ENCODE peak calls at places on chromosome 13, in six cellular contexts. F, P, D, X, S and L are unnamed samples.

GRCh38 chr13:33761744-33762143 is 56.2 kb upstream of the RFC3 start:
- DNase-seq in X (no peak), P (no peak), D (peak), S (no peak), F (no peak), L (no peak)

GRCh38 chr13:35855531-35856019 is 275.6 kb downstream of the DCLK1 start:
- DNase-seq in X (no peak), F (no peak), S (no peak), D (no peak), P (no peak), L (no peak)

GRCh38 chr13:97367427-97367826 is 66.5 kb upstream of the RAP2A start:
- DNase-seq in X (peak), F (no peak), D (no peak), P (peak), S (peak), L (no peak)

GRCh38 chr13:113273856-113274590 is 23.0 kb upstream of the LAMP1 start:
- DNase-seq in X (no peak), D (no peak), F (no peak), S (peak), P (peak), L (peak)

GRCh38 chr13:28046981-28047380 is 53.4 kb downstream of the FLT3 start:
- DNase-seq in P (peak), X (no peak), D (no peak), F (no peak), S (peak), L (peak)

GRCh38 chr13:86826232-86826631 is 844.9 kb upstream of the SLITRK5 start:
- DNase-seq in X (no peak), P (no peak), S (no peak), F (no peak), D (no peak), L (no peak)

GRCh38 chr13:83881031-83881727 is 1.1 kb downstream of the SLITRK1 start:
- DNase-seq in S (no peak), D (no peak), F (no peak), X (no peak), P (no peak), L (no peak)

GRCh38 chr13:114234645-114235421 is at the start of gene CDC16:
- DNase-seq in P (peak), X (peak), S (peak), D (peak), F (peak), L (peak)

GRCh38 chr13:48412100-48412556 is 785 bp downstream of the LPAR6 start:
- DNase-seq in P (peak), F (no peak), S (no peak), X (no peak), D (no peak), L (no peak)

GRCh38 chr13:37118002-37118401 is 12.5 kb upstream of the CSNK1A1L start:
- DNase-seq in D (no peak), F (no peak), X (no peak), P (no peak), S (no peak), L (no peak)

GRCh38 chr13:61029064-61029463 is 386.6 kb downstream of the PCDH20 start:
- DNase-seq in D (no peak), X (no peak), P (no peak), F (peak), S (no peak), L (no peak)